ENCODE peak calls at places on chromosomes 12 and 14, in six cellular contexts. D is pancreas, Y is stomach, J is tibial artery, M is fibroblast of the aortic adventitia, R is dorsolateral prefrontal cortex. H is an unnamed sample.

GRCh38 chr14:91144425-91145145 is 30.7 kb downstream of the DGLUCY start:
- DNase-seq in Y (no peak), M (peak; percentile 78), J (no peak), R (no peak), D (no peak), H (no peak)

GRCh38 chr14:49418789-49419188 is 167.4 kb downstream of the RPS29 start:
- DNase-seq in R (no peak), J (no peak), M (no peak), D (no peak), Y (no peak), H (no peak)

GRCh38 chr12:94099191-94099983 is 49.0 kb upstream of the PLXNC1 start:
- DNase-seq in M (no peak), J (no peak), D (no peak), Y (no peak), R (no peak), H (peak; percentile 88)

GRCh38 chr12:68790081-68790951 is 17.7 kb upstream of the MDM2 start:
- DNase-seq in M (no peak), R (no peak), D (no peak), J (no peak), Y (no peak), H (no peak)

GRCh38 chr12:118219772-118220171 is 83.8 kb downstream of the PEBP1 start:
- DNase-seq in J (no peak), R (no peak), D (no peak), Y (no peak), M (no peak), H (no peak)

GRCh38 chr12:38921025-38921677 is 15.8 kb upstream of the CPNE8 start:
- DNase-seq in R (no peak), J (no peak), D (no peak), Y (peak; percentile 50), M (peak; percentile 80), H (no peak)

GRCh38 chr12:115075552-115076170 is 391.7 kb upstream of the TBX3 start:
- DNase-seq in R (no peak), Y (no peak), M (no peak), J (no peak), D (no peak), H (no peak)

GRCh38 chr14:37195327-37195726 is 2.4 kb upstream of the MIPOL1 start:
- DNase-seq in J (no peak), M (peak; percentile 22), Y (no peak), D (no peak), R (no peak), H (peak; percentile 48)

GRCh38 chr12:1474059-1474537 is 120.3 kb downstream of the FBXL14 start:
- DNase-seq in D (no peak), M (peak; percentile 92), J (no peak), R (no peak), Y (no peak), H (peak; percentile 96)

GRCh38 chr14:39350866-39351265 is 81.4 kb downstream of the FBXO33 start:
- DNase-seq in R (no peak), D (no peak), M (no peak), J (no peak), Y (no peak), H (no peak)

GRCh38 chr12:3692616-3693365 is 60.1 kb downstream of the CRACR2A start:
- DNase-seq in Y (no peak), R (no peak), J (no peak), D (no peak), M (no peak), H (no peak)

GRCh38 chr14:82689948-82690347 is 1156.3 kb upstream of the SEL1L start:
- DNase-seq in Y (no peak), R (no peak), M (no peak), D (no peak), J (no peak), H (no peak)

GRCh38 chr14:99718031-99718810 is 34.1 kb downstream of the CYP46A1 start:
- DNase-seq in R (no peak), M (no peak), J (no peak), Y (no peak), D (no peak), H (no peak)

GRCh38 chr14:94936411-94936892 is 166.5 kb upstream of the GSC start:
- DNase-seq in J (peak; percentile 86), R (peak; percentile 81), Y (peak; percentile 79), M (peak; percentile 49), D (peak; percentile 89), H (no peak)

GRCh38 chr12:12881495-12881894 is 9.9 kb upstream of the GPRC5A start:
- DNase-seq in R (no peak), J (no peak), D (no peak), M (peak; percentile 67), Y (no peak), H (no peak)

GRCh38 chr12:3658327-3659163 is 94.4 kb downstream of the CRACR2A start:
- DNase-seq in Y (peak; percentile 33), M (peak; percentile 43), J (no peak), D (peak; percentile 30), R (no peak), H (no peak)

GRCh38 chr14:33908540-33909223 is 42.2 kb downstream of the EGLN3 start:
- DNase-seq in D (no peak), J (no peak), R (no peak), Y (no peak), M (no peak), H (no peak)

GRCh38 chr14:93878871-93879270 is 48.3 kb upstream of the FAM181A start:
- DNase-seq in R (no peak), M (no peak), Y (no peak), D (no peak), J (peak; percentile 55), H (no peak)
- H3K4me3 ChIP-seq in R (no peak overlapping the region), M (no peak overlapping the region), Y (no peak overlapping the region), D (no peak overlapping the region), J (no peak overlapping the region), H (no peak overlapping the region)

DNA sequence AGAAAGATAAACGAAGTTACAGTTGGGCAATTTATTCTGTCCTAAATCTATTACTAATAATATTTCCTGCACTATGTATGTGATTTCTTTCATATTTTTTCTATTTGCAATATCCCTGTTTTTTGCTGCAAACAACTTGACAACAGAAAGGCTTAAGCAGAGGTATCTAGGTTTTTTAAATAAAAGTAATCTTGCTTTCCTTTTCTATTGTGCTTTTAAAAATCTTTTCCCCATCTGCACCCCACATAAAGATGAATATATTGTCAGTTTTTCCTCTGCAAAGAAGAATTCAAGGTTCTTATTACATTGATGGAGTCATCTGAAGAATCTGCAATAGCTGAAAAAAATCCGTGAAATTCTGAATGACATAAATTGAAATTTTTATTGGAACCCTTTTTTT is 502 bp upstream of the RALGAPA1 start:
- DNase-seq in Y (no peak), M (no peak), J (no peak), R (no peak), D (no peak), H (no peak)
- H3K4me3 ChIP-seq in Y (peak overlapping the region; percentile 63), M (peak overlapping the region; percentile 84), J (peak overlapping the region; percentile 73), R (peak overlapping the region; percentile 82), D (peak overlapping the region; percentile 62), H (peak overlapping the region; percentile 81)

GRCh38 chr12:25960926-25961325 is 2.4 kb downstream of the RASSF8 start:
- DNase-seq in D (no peak), Y (no peak), J (no peak), M (peak; percentile 42), R (no peak), H (no peak)

GRCh38 chr12:25957898-25958253 is 606 bp upstream of the RASSF8 start:
- DNase-seq in J (peak; percentile 65), Y (no peak), M (peak; percentile 89), D (no peak), R (no peak), H (no peak)

GRCh38 chr12:25958254-25959068 is at the start of gene RASSF8:
- DNase-seq in J (peak; percentile 85), Y (peak; percentile 69), M (peak; percentile 69), D (peak; percentile 86), R (peak; percentile 51), H (no peak)

GRCh38 chr12:25959069-25959961 is 833 bp downstream of the RASSF8 start:
- DNase-seq in R (peak; percentile 45), M (peak; percentile 93), Y (peak; percentile 27), D (peak; percentile 80), J (peak; percentile 72), H (peak; percentile 64)

GRCh38 chr12:25960176-25960575 is 1.7 kb downstream of the RASSF8 start:
- DNase-seq in R (no peak), J (no peak), M (peak; percentile 64), Y (no peak), D (no peak), H (no peak)
- H3K4me3 ChIP-seq in R (peak overlapping the region; percentile 82), J (peak overlapping the region; percentile 92), M (peak overlapping the region; percentile 94), Y (peak overlapping the region; percentile 74), D (no peak overlapping the region), H (peak overlapping the region; percentile 64)

GRCh38 chr14:69464829-69465228 is 19.7 kb upstream of the PLEKHD1 start:
- DNase-seq in J (no peak), R (no peak), M (peak; percentile 89), Y (no peak), D (no peak), H (peak; percentile 75)
- H3K4me3 ChIP-seq in J (no peak overlapping the region), R (no peak overlapping the region), M (no peak overlapping the region), Y (no peak overlapping the region), D (no peak overlapping the region), H (no peak overlapping the region)

GRCh38 chr12:10154145-10154496 is 17.8 kb downstream of the OLR1 start:
- DNase-seq in Y (no peak), M (no peak), R (no peak), D (no peak), J (no peak), H (no peak)
- H3K4me3 ChIP-seq in Y (peak overlapping the region; percentile 71), M (no peak overlapping the region), R (peak overlapping the region; percentile 70), D (no peak overlapping the region), J (peak overlapping the region; percentile 54), H (peak overlapping the region; percentile 55)

GRCh38 chr14:104423224-104423681 is 156.3 kb upstream of the C14orf180 start:
- DNase-seq in R (peak; percentile 27), D (peak; percentile 41), M (no peak), J (no peak), Y (no peak), H (no peak)

GRCh38 chr14:104425171-104425681 is 154.3 kb upstream of the C14orf180 start:
- DNase-seq in M (no peak), D (peak; percentile 39), J (no peak), Y (no peak), R (peak; percentile 17), H (no peak)

GRCh38 chr14:104422301-104423223 is 157.0 kb upstream of the C14orf180 start:
- DNase-seq in M (no peak), Y (peak; percentile 18), R (peak; percentile 26), D (peak; percentile 31), J (no peak), H (no peak)

GRCh38 chr14:104424406-104425072 is 155.0 kb upstream of the C14orf180 start:
- DNase-seq in M (no peak), Y (peak; percentile 20), J (no peak), D (peak; percentile 39), R (peak; percentile 53), H (no peak)

GRCh38 chr14:104423715-104424405 is 155.7 kb upstream of the C14orf180 start:
- DNase-seq in M (no peak), Y (peak; percentile 20), J (peak; percentile 61), D (peak; percentile 58), R (peak; percentile 30), H (no peak)
- H3K4me3 ChIP-seq in M (no peak overlapping the region), Y (no peak overlapping the region), J (no peak overlapping the region), D (no peak overlapping the region), R (no peak overlapping the region), H (no peak overlapping the region)

H was measured in skeletal muscle cell.